ENCODE peak calls at places on chromosomes 4 and X, in six cellular contexts. E is SK-N-SH, S is K562, R is GM12878, H is H1, W is HepG2. J is an unnamed sample.
A peak's percentile ranks its signal among the peaks of the same experiment; 100 is the strongest.

GRCh38 chr4:3293410-3294391 is 880 bp downstream of the RGS12 start:
- DNase-seq in E (no peak), S (no peak), R (no peak), H (no peak), W (no peak), J (no peak)

GRCh38 chr4:89586864-89587263 is 250.1 kb downstream of the SNCA start:
- DNase-seq in E (no peak), S (no peak), R (no peak), H (no peak), W (no peak), J (no peak)

GRCh38 chrX:153773741-153774575 is 6.9 kb upstream of the SRPK3 start:
- DNase-seq in E (peak; percentile 36), S (no peak), R (no peak), H (no peak), W (no peak), J (no peak)

GRCh38 chr4:42396361-42397255 is 680 bp upstream of the SHISA3 start:
- DNase-seq in E (no peak), S (no peak), R (no peak), H (no peak), W (no peak), J (no peak)

GRCh38 chrX:115650449-115650848 is 89.5 kb downstream of the PLS3 start:
- DNase-seq in E (no peak), S (no peak), R (no peak), H (no peak), W (no peak), J (no peak)

GRCh38 chr4:8652181-8653078 is 59.9 kb downstream of the CPZ start:
- DNase-seq in E (no peak), S (no peak), R (no peak), H (no peak), W (no peak), J (no peak)

GRCh38 chr4:90095000-90095399 is 32.2 kb upstream of the CCSER1 start:
- DNase-seq in E (no peak), S (no peak), R (no peak), H (no peak), W (no peak), J (no peak)

GRCh38 chr4:3867403-3868100 is 101.4 kb downstream of the ADRA2C start:
- DNase-seq in E (no peak), S (no peak), R (no peak), H (no peak), W (no peak), J (no peak)

GRCh38 chrX:119647552-119648420 is 41.6 kb upstream of the NKRF start:
- DNase-seq in E (no peak), S (no peak), R (peak; percentile 98), H (no peak), W (no peak), J (no peak)

GRCh38 chr4:79250887-79251286 is 75.0 kb downstream of the NAA11 start:
- DNase-seq in E (no peak), S (no peak), R (no peak), H (no peak), W (no peak), J (no peak)

GRCh38 chr4:15506464-15506863 is 36.8 kb downstream of the CC2D2A start:
- DNase-seq in E (no peak), S (no peak), R (no peak), H (no peak), W (no peak), J (no peak)

GRCh38 chrX:54482839-54483593 is 13.0 kb downstream of the FGD1 start:
- DNase-seq in E (peak; percentile 63), S (no peak), R (no peak), H (no peak), W (no peak), J (no peak)

GRCh38 chr4:100879471-100879870 is 361.6 kb upstream of the EMCN start:
- DNase-seq in E (no peak), S (no peak), R (no peak), H (no peak), W (no peak), J (no peak)

GRCh38 chr4:180449395-180449956 is 1793.7 kb upstream of the TENM3 start:
- DNase-seq in E (peak; percentile 53), S (no peak), R (no peak), H (peak; percentile 7), W (peak; percentile 46), J (peak; percentile 56)

GRCh38 chrX:16966745-16967144 is 20.3 kb downstream of the REPS2 start:
- DNase-seq in E (no peak), S (no peak), R (no peak), H (no peak), W (no peak), J (no peak)

DNA sequence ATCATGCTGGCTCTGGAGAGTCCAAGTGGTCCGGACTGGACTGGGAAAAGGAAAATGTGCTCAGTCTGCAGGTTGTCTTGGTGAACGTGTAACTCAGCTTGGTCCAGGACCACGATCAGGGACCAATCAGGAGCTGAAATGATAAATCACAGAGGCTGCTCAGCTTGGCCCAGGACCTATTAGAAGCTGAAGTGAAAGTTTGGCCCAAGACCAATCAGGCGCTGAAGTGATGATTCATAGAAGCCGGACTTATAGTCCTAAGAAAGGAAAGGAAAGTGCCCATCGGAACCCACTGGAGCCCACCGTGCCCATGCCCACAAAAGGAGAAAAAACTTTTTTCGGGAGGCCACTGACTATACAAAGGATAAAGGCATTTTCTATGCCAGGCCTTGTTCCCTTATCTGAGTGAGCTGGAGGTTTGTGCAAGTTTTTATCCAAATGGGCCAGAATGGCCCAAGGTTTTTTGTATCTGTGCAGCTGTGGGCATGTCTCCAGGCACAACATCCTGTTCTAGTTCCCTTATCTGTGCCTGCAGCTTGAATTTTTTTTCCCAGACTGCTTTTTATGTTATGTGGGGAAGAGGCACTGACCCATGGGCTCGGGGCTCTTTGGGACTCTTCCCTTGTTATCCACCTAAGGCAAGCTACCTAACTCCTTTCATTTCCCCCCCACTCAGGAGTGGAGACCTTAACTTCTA is 194.4 kb downstream of the FAM133A start:
- DNase-seq in E (no peak), S (no peak), R (no peak), H (no peak), W (no peak), J (no peak)
- TF ChIP-seq CHD2 in E (no peak), S (no peak), R (no peak), H (no peak), W (no peak), J (no peak)

GRCh38 chrX:2243913-2244460 is 256.8 kb downstream of the DHRSX start:
- DNase-seq in E (no peak), S (no peak), R (no peak), H (no peak), W (no peak), J (no peak)
- TF ChIP-seq RFX5 in E (no peak), S (no peak), R (no peak), H (no peak), W (no peak), J (no peak)

DNA sequence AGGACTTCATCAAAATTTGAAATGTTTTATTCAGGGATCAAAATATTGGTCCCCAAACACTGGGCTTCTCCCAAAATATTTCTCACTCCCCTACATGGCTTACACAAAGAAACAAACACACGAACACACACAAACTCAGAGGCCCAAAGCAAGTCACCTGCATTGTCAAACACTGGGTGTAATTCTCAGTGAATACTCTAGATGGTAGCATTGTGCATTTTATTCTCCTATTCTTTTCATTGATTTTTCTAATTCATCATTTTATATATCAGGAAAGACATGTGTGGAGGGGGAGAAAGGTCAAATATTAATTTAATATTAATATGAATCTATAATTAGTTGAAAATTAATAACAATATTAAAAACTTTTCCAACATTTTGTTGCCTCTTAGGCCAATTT is 72.3 kb upstream of the TNMD start:
- DNase-seq in E (peak; percentile 32), S (peak; percentile 16), R (no peak), H (no peak), W (no peak), J (peak; percentile 25)
- TF ChIP-seq CHD2 in E (no peak), S (no peak), R (no peak), H (no peak), W (no peak), J (no peak)

GRCh38 chr4:112927544-112927943 is 121.9 kb upstream of the ANK2 start:
- DNase-seq in E (no peak), S (no peak), R (no peak), H (no peak), W (no peak), J (no peak)

GRCh38 chr4:112923514-112923913 is 125.9 kb upstream of the ANK2 start:
- DNase-seq in E (no peak), S (no peak), R (no peak), H (no peak), W (no peak), J (no peak)

GRCh38 chr4:112931001-112931400 is 118.5 kb upstream of the ANK2 start:
- DNase-seq in E (no peak), S (no peak), R (no peak), H (no peak), W (no peak), J (no peak)

DNA sequence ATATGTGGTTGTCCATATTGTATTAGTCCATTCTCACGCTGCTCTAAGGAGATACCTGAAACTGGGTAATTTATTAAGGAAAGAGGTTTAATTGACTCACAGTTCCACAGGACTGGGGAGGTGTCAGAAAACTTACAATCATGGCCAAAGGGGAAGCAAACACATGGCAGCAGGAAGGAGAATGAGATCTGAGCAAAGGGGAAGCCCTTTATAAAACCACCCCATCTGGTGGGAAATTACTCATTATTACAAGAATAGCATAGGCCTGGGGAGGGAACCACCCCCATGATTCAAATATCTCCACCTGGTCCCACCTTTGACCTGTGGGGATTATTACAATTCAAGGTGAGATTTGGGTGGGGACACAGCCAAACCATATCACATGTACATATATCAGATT is 122.6 kb upstream of the ANK2 start:
- DNase-seq in E (no peak), S (no peak), R (no peak), H (no peak), W (no peak), J (no peak)
- TF ChIP-seq RFX5 in E (no peak), S (no peak), R (no peak), H (no peak), W (no peak), J (no peak)

GRCh38 chr4:6442555-6442954 is 29.9 kb downstream of the PPP2R2C start:
- DNase-seq in E (no peak), S (no peak), R (no peak), H (no peak), W (no peak), J (no peak)

GRCh38 chr4:6441758-6442157 is 30.7 kb downstream of the PPP2R2C start:
- DNase-seq in E (no peak), S (no peak), R (no peak), H (no peak), W (no peak), J (no peak)

GRCh38 chr4:6441202-6441582 is 31.2 kb downstream of the PPP2R2C start:
- DNase-seq in E (no peak), S (no peak), R (no peak), H (no peak), W (no peak), J (no peak)

GRCh38 chr4:6444587-6444986 is 27.8 kb downstream of the PPP2R2C start:
- DNase-seq in E (no peak), S (no peak), R (no peak), H (no peak), W (no peak), J (no peak)

GRCh38 chr4:6443035-6444023 is 29.1 kb downstream of the PPP2R2C start:
- DNase-seq in E (peak; percentile 58), S (no peak), R (no peak), H (no peak), W (no peak), J (no peak)
- TF ChIP-seq CHD2 in E (no peak), S (no peak), R (no peak), H (no peak), W (no peak), J (no peak)